ENCODE peak calls at places on chromosomes 4 and X, in six cellular contexts. One of them, this sample, is unnamed.

GRCh38 chr4:13347517-13348125 is 136.5 kb downstream of the RAB28 start:
- DNase-seq in K562: no peak
- DNase-seq in left lung: no peak
- DNase-seq in cardiac muscle cell: no peak
- DNase-seq in tibial nerve: no peak
- DNase-seq in OCI-LY7: no peak
- DNase-seq in this sample: no peak

GRCh38 chrX:46819136-46819535 is 17.7 kb upstream of the RP2 start:
- DNase-seq in K562: no peak
- DNase-seq in left lung: no peak
- DNase-seq in cardiac muscle cell: no peak
- DNase-seq in tibial nerve: no peak
- DNase-seq in OCI-LY7: no peak
- DNase-seq in this sample: no peak

GRCh38 chr4:122500852-122501501 is 44.5 kb upstream of the IL2 start:
- DNase-seq in K562: peak
- DNase-seq in left lung: no peak
- DNase-seq in cardiac muscle cell: no peak
- DNase-seq in tibial nerve: no peak
- DNase-seq in OCI-LY7: no peak
- DNase-seq in this sample: no peak

GRCh38 chr4:135371137-135371536 is 1169.5 kb upstream of the PABPC4L start:
- DNase-seq in K562: no peak
- DNase-seq in left lung: no peak
- DNase-seq in cardiac muscle cell: no peak
- DNase-seq in tibial nerve: no peak
- DNase-seq in OCI-LY7: no peak
- DNase-seq in this sample: no peak

GRCh38 chr4:15729910-15730533 is 27.2 kb downstream of the BST1 start:
- DNase-seq in K562: peak
- DNase-seq in left lung: no peak
- DNase-seq in cardiac muscle cell: peak
- DNase-seq in tibial nerve: peak
- DNase-seq in OCI-LY7: peak
- DNase-seq in this sample: no peak

GRCh38 chr4:155371432-155372043 is 5.2 kb downstream of the MAP9 start:
- DNase-seq in K562: no peak
- DNase-seq in left lung: no peak
- DNase-seq in cardiac muscle cell: peak
- DNase-seq in tibial nerve: no peak
- DNase-seq in OCI-LY7: peak
- DNase-seq in this sample: no peak

GRCh38 chr4:14856076-14856926 is 146.0 kb upstream of the CPEB2 start:
- DNase-seq in K562: peak
- DNase-seq in left lung: no peak
- DNase-seq in cardiac muscle cell: no peak
- DNase-seq in tibial nerve: peak
- DNase-seq in OCI-LY7: no peak
- DNase-seq in this sample: no peak

GRCh38 chr4:4574792-4575191 is 32.9 kb upstream of the STX18 start:
- DNase-seq in K562: no peak
- DNase-seq in left lung: no peak
- DNase-seq in cardiac muscle cell: no peak
- DNase-seq in tibial nerve: peak
- DNase-seq in OCI-LY7: no peak
- DNase-seq in this sample: peak

GRCh38 chr4:113968473-113968872 is 11.0 kb downstream of the ARSJ start:
- DNase-seq in K562: no peak
- DNase-seq in left lung: no peak
- DNase-seq in cardiac muscle cell: no peak
- DNase-seq in tibial nerve: no peak
- DNase-seq in OCI-LY7: no peak
- DNase-seq in this sample: no peak

GRCh38 chr4:89204624-89205023 is 93.3 kb downstream of the TIGD2 start:
- DNase-seq in K562: no peak
- DNase-seq in left lung: no peak
- DNase-seq in cardiac muscle cell: no peak
- DNase-seq in tibial nerve: no peak
- DNase-seq in OCI-LY7: no peak
- DNase-seq in this sample: no peak

GRCh38 chr4:79025170-79025569 is 85.9 kb upstream of the PAQR3 start:
- DNase-seq in K562: no peak
- DNase-seq in left lung: no peak
- DNase-seq in cardiac muscle cell: no peak
- DNase-seq in tibial nerve: no peak
- DNase-seq in OCI-LY7: no peak
- DNase-seq in this sample: no peak

GRCh38 chrX:63747331-63747730 is 37.7 kb downstream of the ARHGEF9 start:
- DNase-seq in K562: no peak
- DNase-seq in left lung: no peak
- DNase-seq in cardiac muscle cell: peak
- DNase-seq in tibial nerve: no peak
- DNase-seq in OCI-LY7: no peak
- DNase-seq in this sample: no peak

GRCh38 chrX:134604701-134605271 is 53.5 kb downstream of the PLAC1 start:
- DNase-seq in K562: no peak
- DNase-seq in left lung: no peak
- DNase-seq in cardiac muscle cell: peak
- DNase-seq in tibial nerve: no peak
- DNase-seq in OCI-LY7: no peak
- DNase-seq in this sample: no peak

GRCh38 chrX:57906790-57907189 is 3.5 kb downstream of the ZXDA start:
- DNase-seq in K562: no peak
- DNase-seq in left lung: no peak
- DNase-seq in cardiac muscle cell: no peak
- DNase-seq in tibial nerve: no peak
- DNase-seq in OCI-LY7: no peak
- DNase-seq in this sample: no peak

GRCh38 chr4:8365951-8366350 is 74.6 kb downstream of the ACOX3 start:
- DNase-seq in K562: no peak
- DNase-seq in left lung: peak
- DNase-seq in cardiac muscle cell: no peak
- DNase-seq in tibial nerve: no peak
- DNase-seq in OCI-LY7: no peak
- DNase-seq in this sample: no peak

GRCh38 chr4:166202991-166203390 is 330.0 kb downstream of the TLL1 start:
- DNase-seq in K562: no peak
- DNase-seq in left lung: no peak
- DNase-seq in cardiac muscle cell: no peak
- DNase-seq in tibial nerve: no peak
- DNase-seq in OCI-LY7: no peak
- DNase-seq in this sample: no peak

GRCh38 chr4:111854494-111855087 is 290.7 kb upstream of the FAM241A start:
- DNase-seq in K562: peak
- DNase-seq in left lung: no peak
- DNase-seq in cardiac muscle cell: peak
- DNase-seq in tibial nerve: no peak
- DNase-seq in OCI-LY7: peak
- DNase-seq in this sample: no peak

GRCh38 chr4:30720021-30720655 is at the start of gene PCDH7:
- DNase-seq in K562: no peak
- DNase-seq in left lung: peak
- DNase-seq in cardiac muscle cell: peak
- DNase-seq in tibial nerve: no peak
- DNase-seq in OCI-LY7: no peak
- DNase-seq in this sample: no peak

DNA sequence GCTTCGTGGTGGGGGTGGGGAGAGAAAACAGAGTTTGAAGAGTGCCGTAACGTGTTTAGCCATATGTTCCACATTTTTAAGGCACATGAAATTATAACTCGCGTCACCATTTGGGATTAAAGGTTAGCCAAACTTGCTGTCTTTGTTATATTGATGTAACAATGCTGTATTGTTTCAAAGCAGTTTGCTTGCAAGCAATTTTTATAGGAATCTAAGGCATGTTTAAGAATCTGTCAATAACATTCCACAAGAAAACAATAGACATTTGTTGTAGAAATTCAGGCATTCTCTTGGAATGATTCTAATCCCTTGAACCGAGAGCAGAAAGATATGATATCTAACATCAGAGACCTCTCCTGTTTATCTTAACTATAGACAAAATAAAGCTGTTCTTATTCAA is 78.3 kb downstream of the CLDN22 start:
- DNase-seq in K562: no peak
- DNase-seq in left lung: no peak
- DNase-seq in cardiac muscle cell: no peak
- DNase-seq in tibial nerve: no peak
- DNase-seq in OCI-LY7: no peak
- DNase-seq in this sample: no peak
- H3K27ac ChIP-seq in K562: no peak
- H3K27ac ChIP-seq in left lung: no peak
- H3K27ac ChIP-seq in cardiac muscle cell: no peak
- H3K27ac ChIP-seq in tibial nerve: no peak
- H3K27ac ChIP-seq in OCI-LY7: no peak
- H3K27ac ChIP-seq in this sample: no peak

GRCh38 chr4:46889410-46889809 is 19.6 kb downstream of the COX7B2 start:
- DNase-seq in K562: no peak
- DNase-seq in left lung: no peak
- DNase-seq in cardiac muscle cell: no peak
- DNase-seq in tibial nerve: no peak
- DNase-seq in OCI-LY7: no peak
- DNase-seq in this sample: no peak

DNA sequence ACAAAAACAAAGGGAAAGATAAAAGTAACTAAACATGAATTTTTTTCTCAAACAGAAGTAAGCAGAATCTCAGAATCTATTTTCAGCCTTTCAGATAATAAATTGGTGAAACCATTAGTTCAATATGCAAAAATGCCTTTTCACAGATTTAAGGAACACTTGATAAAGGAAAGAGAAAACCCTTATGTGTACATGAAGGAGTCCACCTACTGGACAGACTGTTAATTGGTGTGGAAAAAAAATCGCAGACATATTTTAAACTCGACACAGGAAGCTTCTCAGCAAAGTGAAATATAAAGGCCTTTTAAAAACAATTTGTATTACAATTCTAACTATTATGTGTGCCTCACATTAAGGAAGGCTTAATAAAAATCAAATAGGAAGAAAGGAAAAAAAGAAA is 22.3 kb downstream of the COX7B2 start:
- DNase-seq in K562: no peak
- DNase-seq in left lung: no peak
- DNase-seq in cardiac muscle cell: peak
- DNase-seq in tibial nerve: no peak
- DNase-seq in OCI-LY7: no peak
- DNase-seq in this sample: no peak
- TF ChIP-seq CTCF in K562: no peak
- TF ChIP-seq CTCF in left lung: no peak
- TF ChIP-seq CTCF in cardiac muscle cell: peak
- TF ChIP-seq CTCF in tibial nerve: no peak
- TF ChIP-seq CTCF in OCI-LY7: peak
- TF ChIP-seq CTCF in this sample: no peak

GRCh38 chrX:1661922-1662221 is 47.0 kb downstream of the ASMT start:
- DNase-seq in K562: no peak
- DNase-seq in left lung: no peak
- DNase-seq in cardiac muscle cell: no peak
- DNase-seq in tibial nerve: no peak
- DNase-seq in OCI-LY7: no peak
- DNase-seq in this sample: no peak
- H3K4me3 ChIP-seq in K562: no peak
- H3K4me3 ChIP-seq in left lung: peak
- H3K4me3 ChIP-seq in cardiac muscle cell: no peak
- H3K4me3 ChIP-seq in tibial nerve: no peak
- H3K4me3 ChIP-seq in OCI-LY7: peak
- H3K4me3 ChIP-seq in this sample: peak

GRCh38 chr4:3436048-3436797 is 5.5 kb upstream of the HGFAC start:
- DNase-seq in K562: no peak
- DNase-seq in left lung: peak
- DNase-seq in cardiac muscle cell: no peak
- DNase-seq in tibial nerve: no peak
- DNase-seq in OCI-LY7: no peak
- DNase-seq in this sample: no peak
- H3K27ac ChIP-seq in K562: no peak
- H3K27ac ChIP-seq in left lung: no peak
- H3K27ac ChIP-seq in cardiac muscle cell: no peak
- H3K27ac ChIP-seq in tibial nerve: no peak
- H3K27ac ChIP-seq in OCI-LY7: no peak
- H3K27ac ChIP-seq in this sample: no peak

GRCh38 chr4:152661649-152662048 is 18.1 kb downstream of the TMEM154 start:
- DNase-seq in K562: no peak
- DNase-seq in left lung: no peak
- DNase-seq in cardiac muscle cell: no peak
- DNase-seq in tibial nerve: no peak
- DNase-seq in OCI-LY7: peak
- DNase-seq in this sample: no peak
- TF ChIP-seq CTCF in K562: no peak
- TF ChIP-seq CTCF in left lung: no peak
- TF ChIP-seq CTCF in cardiac muscle cell: no peak
- TF ChIP-seq CTCF in tibial nerve: no peak
- TF ChIP-seq CTCF in OCI-LY7: no peak
- TF ChIP-seq CTCF in this sample: no peak

GRCh38 chr4:177375372-177375771 is 65.7 kb downstream of the NEIL3 start:
- DNase-seq in K562: no peak
- DNase-seq in left lung: no peak
- DNase-seq in cardiac muscle cell: no peak
- DNase-seq in tibial nerve: no peak
- DNase-seq in OCI-LY7: no peak
- DNase-seq in this sample: no peak
- H3K4me3 ChIP-seq in K562: no peak
- H3K4me3 ChIP-seq in left lung: no peak
- H3K4me3 ChIP-seq in cardiac muscle cell: no peak
- H3K4me3 ChIP-seq in tibial nerve: no peak
- H3K4me3 ChIP-seq in OCI-LY7: no peak
- H3K4me3 ChIP-seq in this sample: no peak

GRCh38 chr4:2817701-2818350 is 24.9 kb downstream of the SH3BP2 start:
- DNase-seq in K562: no peak
- DNase-seq in left lung: peak
- DNase-seq in cardiac muscle cell: peak
- DNase-seq in tibial nerve: no peak
- DNase-seq in OCI-LY7: no peak
- DNase-seq in this sample: peak
- H3K27ac ChIP-seq in K562: no peak
- H3K27ac ChIP-seq in left lung: peak
- H3K27ac ChIP-seq in cardiac muscle cell: no peak
- H3K27ac ChIP-seq in tibial nerve: peak
- H3K27ac ChIP-seq in OCI-LY7: no peak
- H3K27ac ChIP-seq in this sample: no peak